ENCODE peak calls at places on chromosomes 12 and 14, in five cellular contexts. One of them, this sample, is unnamed.

GRCh38 chr14:23008836-23009235 is 1.1 kb downstream of the C14orf93 start:
- DNase-seq in PC-9: no peak
- DNase-seq in astrocyte: no peak
- DNase-seq in PC-3: peak; percentile 36
- DNase-seq in endothelial cell of umbilical vein: no peak
- DNase-seq in this sample: peak; percentile 38

GRCh38 chr14:103329421-103330347 is 4.4 kb upstream of the EIF5 start:
- DNase-seq in PC-9: peak; percentile 54
- DNase-seq in astrocyte: peak; percentile 11
- DNase-seq in PC-3: no peak
- DNase-seq in endothelial cell of umbilical vein: no peak
- DNase-seq in this sample: no peak

GRCh38 chr12:14326699-14327098 is 38.8 kb upstream of the ATF7IP start:
- DNase-seq in PC-9: no peak
- DNase-seq in astrocyte: peak; percentile 49
- DNase-seq in PC-3: no peak
- DNase-seq in endothelial cell of umbilical vein: no peak
- DNase-seq in this sample: no peak

GRCh38 chr12:54066408-54066807 is 12.8 kb downstream of the HOXC4 start:
- DNase-seq in PC-9: no peak
- DNase-seq in astrocyte: no peak
- DNase-seq in PC-3: no peak
- DNase-seq in endothelial cell of umbilical vein: no peak
- DNase-seq in this sample: no peak

GRCh38 chr14:23320584-23321571 is at the start of gene PABPN1:
- DNase-seq in PC-9: peak; percentile 98
- DNase-seq in astrocyte: peak; percentile 99
- DNase-seq in PC-3: peak; percentile 100
- DNase-seq in endothelial cell of umbilical vein: peak; percentile 100
- DNase-seq in this sample: peak; percentile 100

GRCh38 chr12:92065018-92065499 is 80.6 kb downstream of the BTG1 start:
- DNase-seq in PC-9: no peak
- DNase-seq in astrocyte: peak; percentile 51
- DNase-seq in PC-3: no peak
- DNase-seq in endothelial cell of umbilical vein: no peak
- DNase-seq in this sample: no peak

GRCh38 chr14:104688755-104689619 is at the start of gene INF2:
- DNase-seq in PC-9: no peak
- DNase-seq in astrocyte: no peak
- DNase-seq in PC-3: peak; percentile 74
- DNase-seq in endothelial cell of umbilical vein: peak; percentile 35
- DNase-seq in this sample: peak; percentile 73

GRCh38 chr14:36069535-36069900 is 107.0 kb downstream of the PTCSC3 start:
- DNase-seq in PC-9: no peak
- DNase-seq in astrocyte: peak; percentile 36
- DNase-seq in PC-3: peak; percentile 70
- DNase-seq in endothelial cell of umbilical vein: peak; percentile 37
- DNase-seq in this sample: peak; percentile 67

GRCh38 chr14:60094306-60094897 is 2.7 kb downstream of the PCNX4 start:
- DNase-seq in PC-9: no peak
- DNase-seq in astrocyte: peak; percentile 84
- DNase-seq in PC-3: peak; percentile 87
- DNase-seq in endothelial cell of umbilical vein: peak; percentile 16
- DNase-seq in this sample: no peak

GRCh38 chr12:26963413-26963812 is 25.1 kb downstream of the FGFR1OP2 start:
- DNase-seq in PC-9: no peak
- DNase-seq in astrocyte: no peak
- DNase-seq in PC-3: no peak
- DNase-seq in endothelial cell of umbilical vein: no peak
- DNase-seq in this sample: no peak

GRCh38 chr12:104201238-104202001 is 14.2 kb upstream of the TXNRD1 start:
- DNase-seq in PC-9: peak; percentile 49
- DNase-seq in astrocyte: no peak
- DNase-seq in PC-3: peak; percentile 84
- DNase-seq in endothelial cell of umbilical vein: peak; percentile 74
- DNase-seq in this sample: peak; percentile 75

GRCh38 chr12:72207756-72208155 is 64.4 kb upstream of the TRHDE start:
- DNase-seq in PC-9: no peak
- DNase-seq in astrocyte: peak; percentile 11
- DNase-seq in PC-3: no peak
- DNase-seq in endothelial cell of umbilical vein: no peak
- DNase-seq in this sample: peak; percentile 18

GRCh38 chr12:14828896-14829295 is 14.4 kb downstream of the ART4 start:
- DNase-seq in PC-9: no peak
- DNase-seq in astrocyte: no peak
- DNase-seq in PC-3: no peak
- DNase-seq in endothelial cell of umbilical vein: peak; percentile 39
- DNase-seq in this sample: peak; percentile 19

GRCh38 chr14:72678360-72678759 is 215.5 kb downstream of the DPF3 start:
- DNase-seq in PC-9: no peak
- DNase-seq in astrocyte: peak; percentile 63
- DNase-seq in PC-3: peak; percentile 43
- DNase-seq in endothelial cell of umbilical vein: peak; percentile 90
- DNase-seq in this sample: no peak

GRCh38 chr12:31230004-31230403 is 95.9 kb downstream of the SINHCAF start:
- DNase-seq in PC-9: no peak
- DNase-seq in astrocyte: no peak
- DNase-seq in PC-3: no peak
- DNase-seq in endothelial cell of umbilical vein: no peak
- DNase-seq in this sample: no peak

GRCh38 chr14:104121142-104121541 is 17.2 kb upstream of the KIF26A start:
- DNase-seq in PC-9: no peak
- DNase-seq in astrocyte: no peak
- DNase-seq in PC-3: no peak
- DNase-seq in endothelial cell of umbilical vein: no peak
- DNase-seq in this sample: no peak

GRCh38 chr12:3250576-3250975 is 173.4 kb downstream of the TSPAN9 start:
- DNase-seq in PC-9: no peak
- DNase-seq in astrocyte: no peak
- DNase-seq in PC-3: no peak
- DNase-seq in endothelial cell of umbilical vein: no peak
- DNase-seq in this sample: no peak

GRCh38 chr12:120534703-120535655 is 823 bp downstream of the RNF10 start:
- DNase-seq in PC-9: peak; percentile 73
- DNase-seq in astrocyte: peak; percentile 88
- DNase-seq in PC-3: peak; percentile 89
- DNase-seq in endothelial cell of umbilical vein: peak; percentile 81
- DNase-seq in this sample: peak; percentile 55

GRCh38 chr12:84561362-84561761 is 351.2 kb downstream of the SLC6A15 start:
- DNase-seq in PC-9: no peak
- DNase-seq in astrocyte: no peak
- DNase-seq in PC-3: no peak
- DNase-seq in endothelial cell of umbilical vein: no peak
- DNase-seq in this sample: no peak

GRCh38 chr12:34599530-34600513 is 577.5 kb downstream of the ALG10 start:
- DNase-seq in PC-9: no peak
- DNase-seq in astrocyte: no peak
- DNase-seq in PC-3: no peak
- DNase-seq in endothelial cell of umbilical vein: no peak
- DNase-seq in this sample: no peak

GRCh38 chr12:34598851-34599529 is 576.7 kb downstream of the ALG10 start:
- DNase-seq in PC-9: no peak
- DNase-seq in astrocyte: no peak
- DNase-seq in PC-3: no peak
- DNase-seq in endothelial cell of umbilical vein: no peak
- DNase-seq in this sample: no peak

GRCh38 chr12:34601689-34602088 is 579.4 kb downstream of the ALG10 start:
- DNase-seq in PC-9: no peak
- DNase-seq in astrocyte: no peak
- DNase-seq in PC-3: no peak
- DNase-seq in endothelial cell of umbilical vein: no peak
- DNase-seq in this sample: no peak

GRCh38 chr12:34602213-34602940 is 580.1 kb downstream of the ALG10 start:
- DNase-seq in PC-9: no peak
- DNase-seq in astrocyte: no peak
- DNase-seq in PC-3: no peak
- DNase-seq in endothelial cell of umbilical vein: no peak
- DNase-seq in this sample: no peak

GRCh38 chr12:34600592-34601462 is 578.5 kb downstream of the ALG10 start:
- DNase-seq in PC-9: no peak
- DNase-seq in astrocyte: no peak
- DNase-seq in PC-3: no peak
- DNase-seq in endothelial cell of umbilical vein: no peak
- DNase-seq in this sample: no peak
- H3K9me3 ChIP-seq in PC-9: no peaks in the 10 kb centered on the region
- H3K9me3 ChIP-seq in astrocyte: peaks cover 36% of the 10 kb centered on the region
- H3K9me3 ChIP-seq in PC-3: peaks cover under 1% of the 10 kb centered on the region
- H3K9me3 ChIP-seq in endothelial cell of umbilical vein: peaks cover 6% of the 10 kb centered on the region
- H3K9me3 ChIP-seq in this sample: peaks cover 18% of the 10 kb centered on the region

GRCh38 chr12:4975574-4975973 is 65.9 kb downstream of the KCNA1 start:
- DNase-seq in PC-9: no peak
- DNase-seq in astrocyte: no peak
- DNase-seq in PC-3: no peak
- DNase-seq in endothelial cell of umbilical vein: no peak
- DNase-seq in this sample: peak; percentile 11
- TF ChIP-seq CTCF in PC-9: no peak
- TF ChIP-seq CTCF in astrocyte: no peak
- TF ChIP-seq CTCF in PC-3: no peak
- TF ChIP-seq CTCF in endothelial cell of umbilical vein: no peak
- TF ChIP-seq CTCF in this sample: no peak

GRCh38 chr14:91417983-91418386 is 365 bp upstream of the CCDC88C start:
- DNase-seq in PC-9: no peak
- DNase-seq in astrocyte: no peak
- DNase-seq in PC-3: peak; percentile 63
- DNase-seq in endothelial cell of umbilical vein: no peak
- DNase-seq in this sample: peak; percentile 84

GRCh38 chr14:91419044-91419397 is 1.4 kb upstream of the CCDC88C start:
- DNase-seq in PC-9: no peak
- DNase-seq in astrocyte: no peak
- DNase-seq in PC-3: no peak
- DNase-seq in endothelial cell of umbilical vein: no peak
- DNase-seq in this sample: no peak

GRCh38 chr14:91419451-91419850 is 1.8 kb upstream of the CCDC88C start:
- DNase-seq in PC-9: no peak
- DNase-seq in astrocyte: no peak
- DNase-seq in PC-3: peak; percentile 3
- DNase-seq in endothelial cell of umbilical vein: no peak
- DNase-seq in this sample: no peak

GRCh38 chr14:91417134-91417982 is at the start of gene CCDC88C:
- DNase-seq in PC-9: peak; percentile 45
- DNase-seq in astrocyte: no peak
- DNase-seq in PC-3: peak; percentile 68
- DNase-seq in endothelial cell of umbilical vein: peak; percentile 46
- DNase-seq in this sample: peak; percentile 85

DNA sequence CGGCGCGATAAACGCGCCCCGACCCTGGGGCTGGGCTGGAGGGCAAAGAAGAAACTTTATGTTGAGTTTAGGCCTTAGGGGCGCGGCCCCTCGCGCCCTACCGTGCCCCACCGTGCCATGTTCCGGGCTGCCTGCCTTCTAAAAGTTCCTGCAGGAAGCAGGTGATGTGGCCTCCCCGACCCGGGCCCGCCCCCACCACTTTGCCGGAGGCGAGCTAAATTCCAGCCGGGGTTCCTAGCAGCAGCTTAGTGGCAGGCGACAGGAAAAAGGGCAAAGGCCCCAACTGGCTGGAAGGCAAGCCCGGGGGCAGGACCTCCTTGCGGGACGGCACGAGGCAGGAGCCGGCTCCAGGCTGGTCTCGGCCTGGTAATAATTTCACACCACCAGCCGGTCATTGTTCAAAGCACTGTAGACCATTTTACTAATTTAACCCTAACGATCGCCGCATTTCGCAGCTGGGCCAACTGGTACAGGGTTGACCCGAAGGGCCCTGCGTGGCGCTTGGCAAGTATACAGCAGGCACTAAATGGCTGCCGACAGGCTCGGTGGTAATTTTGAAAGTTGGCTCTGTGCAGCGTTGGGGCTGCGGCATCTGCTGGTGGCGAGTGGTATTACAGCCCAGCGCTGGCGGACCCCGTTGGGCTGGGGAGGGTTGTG is 895 bp upstream of the CCDC88C start:
- DNase-seq in PC-9: peak; percentile 75
- DNase-seq in astrocyte: no peak
- DNase-seq in PC-3: peak; percentile 72
- DNase-seq in endothelial cell of umbilical vein: peak; percentile 67
- DNase-seq in this sample: peak; percentile 78
- TF ChIP-seq EZH2 in PC-9: no peak
- TF ChIP-seq EZH2 in astrocyte: peak; percentile 31
- TF ChIP-seq EZH2 in PC-3: no peak
- TF ChIP-seq EZH2 in endothelial cell of umbilical vein: no peak
- TF ChIP-seq EZH2 in this sample: no peak

GRCh38 chr14:92491782-92492181 is 21.8 kb upstream of the RIN3 start:
- DNase-seq in PC-9: no peak
- DNase-seq in astrocyte: no peak
- DNase-seq in PC-3: no peak
- DNase-seq in endothelial cell of umbilical vein: no peak
- DNase-seq in this sample: no peak
- H3K9me3 ChIP-seq in PC-9: no peaks in the 10 kb centered on the region
- H3K9me3 ChIP-seq in astrocyte: no peaks in the 10 kb centered on the region
- H3K9me3 ChIP-seq in PC-3: no peaks in the 10 kb centered on the region
- H3K9me3 ChIP-seq in endothelial cell of umbilical vein: no peaks in the 10 kb centered on the region
- H3K9me3 ChIP-seq in this sample: no peaks in the 10 kb centered on the region

GRCh38 chr12:100348657-100349454 is 8.0 kb upstream of the SLC17A8 start:
- DNase-seq in PC-9: no peak
- DNase-seq in astrocyte: peak; percentile 4
- DNase-seq in PC-3: peak; percentile 66
- DNase-seq in endothelial cell of umbilical vein: peak; percentile 37
- DNase-seq in this sample: peak; percentile 42
- TF ChIP-seq CTCF in PC-9: peak; percentile 65
- TF ChIP-seq CTCF in astrocyte: peak; percentile 43
- TF ChIP-seq CTCF in PC-3: peak; percentile 73
- TF ChIP-seq CTCF in endothelial cell of umbilical vein: no peak
- TF ChIP-seq CTCF in this sample: peak; percentile 54

DNA sequence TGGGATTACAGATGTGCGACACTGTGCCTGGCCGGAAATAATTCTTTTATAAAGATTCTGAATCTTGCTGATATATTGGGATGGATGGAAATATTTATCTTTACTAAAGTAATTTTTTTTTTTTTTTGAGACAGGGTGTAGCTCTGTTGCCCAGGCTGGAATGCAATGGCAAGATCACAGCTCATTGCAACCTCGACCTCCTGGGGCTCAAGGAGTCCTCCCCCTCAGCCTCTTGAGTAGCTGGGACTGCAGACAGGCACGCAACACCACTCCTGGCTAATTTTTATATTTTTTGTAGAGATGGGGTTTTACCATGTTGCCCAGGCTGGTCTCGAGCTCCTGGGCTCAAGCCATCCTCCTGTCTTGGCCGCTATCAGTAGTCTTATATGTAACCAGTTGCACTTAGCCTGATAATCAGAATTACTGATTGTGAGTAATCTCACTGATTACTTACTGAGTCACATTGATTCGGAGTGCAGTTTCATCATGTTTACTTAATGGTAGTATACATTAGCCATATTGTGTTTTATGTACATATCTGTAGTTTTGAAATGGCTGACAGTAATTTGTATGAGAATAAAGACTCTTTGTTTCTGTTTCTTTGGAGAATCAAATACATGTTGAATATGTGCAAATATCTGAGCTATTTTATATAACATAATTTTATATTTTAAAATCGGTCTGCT is 50.4 kb upstream of the LRTM2 start:
- DNase-seq in PC-9: peak; percentile 43
- DNase-seq in astrocyte: no peak
- DNase-seq in PC-3: peak; percentile 73
- DNase-seq in endothelial cell of umbilical vein: no peak
- DNase-seq in this sample: no peak
- TF ChIP-seq EZH2 in PC-9: no peak
- TF ChIP-seq EZH2 in astrocyte: no peak
- TF ChIP-seq EZH2 in PC-3: no peak
- TF ChIP-seq EZH2 in endothelial cell of umbilical vein: no peak
- TF ChIP-seq EZH2 in this sample: no peak

This sample was measured in A673.